ENCODE peak calls at places on chromosomes 2 and 18, in nine cellular contexts. O is sigmoid colon, D is stomach, H is kidney epithelial cell, I is cardiac muscle cell, B is neural progenitor cell, P is astrocyte of the spinal cord, Q is bronchial epithelial cell, N is AG04450. F is an unnamed sample.

GRCh38 chr18:4455113-4455811 is at the start of gene DLGAP1:
- DNase-seq in Q (peak; percentile 4), D (peak; percentile 32), O (peak; percentile 63), H (peak; percentile 5), I (peak; percentile 91), P (peak; percentile 64), B (peak; percentile 95), N (no peak), F (peak; percentile 44)

GRCh38 chr18:9914584-9915290 is 921 bp downstream of the VAPA start:
- DNase-seq in D (peak; percentile 88), I (peak; percentile 65), B (peak; percentile 55), P (peak; percentile 73), H (peak; percentile 47), N (peak; percentile 45), O (peak; percentile 84), Q (peak; percentile 80), F (peak; percentile 90)

GRCh38 chr2:64015898-64016297 is 3.3 kb downstream of the VPS54 start:
- DNase-seq in D (no peak), Q (peak; percentile 34), H (no peak), B (no peak), P (no peak), O (no peak), N (no peak), I (no peak), F (peak; percentile 33)

GRCh38 chr2:65227035-65227470 is 578 bp upstream of the ACTR2 start:
- DNase-seq in H (no peak), B (no peak), O (no peak), N (no peak), P (no peak), D (no peak), Q (peak; percentile 31), I (peak; percentile 36), F (peak; percentile 46)

GRCh38 chr2:43539991-43540860 is 55.6 kb downstream of the THADA start:
- DNase-seq in H (no peak), O (peak; percentile 93), D (peak; percentile 43), I (no peak), N (peak; percentile 72), P (peak; percentile 82), Q (peak; percentile 99), B (no peak), F (peak; percentile 97)

GRCh38 chr2:38765551-38765950 is 12.5 kb upstream of the GEMIN6 start:
- DNase-seq in B (no peak), N (no peak), O (no peak), D (no peak), P (no peak), Q (peak; percentile 38), I (no peak), H (no peak), F (peak; percentile 11)

GRCh38 chr2:694174-694573 is 17.0 kb upstream of the TMEM18 start:
- DNase-seq in O (no peak), D (no peak), I (no peak), H (no peak), P (peak; percentile 23), N (no peak), Q (no peak), B (no peak), F (no peak)

GRCh38 chr18:50038448-50038847 is 156.5 kb downstream of the MYO5B start:
- DNase-seq in P (peak; percentile 34), H (no peak), N (no peak), D (no peak), Q (peak; percentile 26), O (no peak), B (no peak), I (no peak), F (peak; percentile 22)

GRCh38 chr2:113977660-113978523 is 88.0 kb downstream of the ACTR3 start:
- DNase-seq in H (peak; percentile 55), N (peak; percentile 20), B (peak; percentile 42), P (peak; percentile 63), D (no peak), I (no peak), Q (peak; percentile 44), O (no peak), F (peak; percentile 45)

GRCh38 chr2:86238354-86238753 is 39.1 kb downstream of the MRPL35 start:
- DNase-seq in Q (peak; percentile 22), P (no peak), D (no peak), H (no peak), I (no peak), B (no peak), O (peak; percentile 35), N (no peak), F (peak; percentile 44)

GRCh38 chr2:109164739-109165221 is 35.8 kb downstream of the SH3RF3 start:
- DNase-seq in H (no peak), N (no peak), O (peak; percentile 84), D (no peak), P (peak; percentile 74), I (no peak), Q (no peak), B (no peak), F (no peak)

GRCh38 chr2:9191044-9191481 is 15.5 kb upstream of the ASAP2 start:
- DNase-seq in O (peak; percentile 96), D (peak; percentile 68), B (peak; percentile 60), N (peak; percentile 82), I (peak; percentile 77), H (no peak), Q (no peak), P (peak; percentile 93), F (no peak)

GRCh38 chr18:27921392-27921791 is 255.5 kb downstream of the CDH2 start:
- DNase-seq in O (no peak), I (no peak), N (no peak), D (no peak), Q (no peak), B (peak; percentile 11), H (no peak), P (peak; percentile 10), F (no peak)

GRCh38 chr2:233807215-233807865 is 29.2 kb downstream of the MROH2A start:
- DNase-seq in I (no peak), D (peak; percentile 17), O (peak; percentile 46), N (no peak), Q (no peak), H (no peak), B (no peak), P (no peak), F (no peak)

GRCh38 chr18:51330148-51330547 is 132.7 kb upstream of the MEX3C start:
- DNase-seq in D (no peak), H (no peak), N (no peak), P (peak; percentile 29), B (no peak), I (no peak), O (no peak), Q (peak; percentile 82), F (peak; percentile 91)

GRCh38 chr2:236070236-236070635 is 98.0 kb downstream of the GBX2 start:
- DNase-seq in P (no peak), O (no peak), I (no peak), H (no peak), N (no peak), D (no peak), B (no peak), Q (no peak), F (no peak)

GRCh38 chr18:74456409-74457042 is 582 bp downstream of the DIPK1C start:
- DNase-seq in Q (no peak), P (no peak), D (no peak), B (peak; percentile 59), N (no peak), H (no peak), O (no peak), I (peak; percentile 41), F (no peak)

GRCh38 chr2:191688934-191689695 is 11.2 kb downstream of the NABP1 start:
- DNase-seq in Q (peak; percentile 96), I (no peak), H (peak; percentile 86), B (no peak), P (peak; percentile 80), O (no peak), N (no peak), D (no peak), F (peak; percentile 91)

GRCh38 chr2:229153946-229154345 is 117.1 kb downstream of the PID1 start:
- DNase-seq in H (no peak), D (no peak), P (no peak), O (no peak), N (no peak), I (no peak), B (no peak), Q (no peak), F (no peak)

GRCh38 chr2:8656811-8657210 is 25.0 kb upstream of the ID2 start:
- DNase-seq in O (no peak), I (no peak), P (no peak), N (no peak), D (no peak), H (no peak), B (no peak), Q (no peak), F (no peak)

GRCh38 chr2:68744517-68744916 is 9.9 kb downstream of the ARHGAP25 start:
- DNase-seq in B (no peak), Q (peak; percentile 74), I (no peak), N (no peak), P (no peak), H (no peak), O (peak; percentile 4), D (no peak), F (peak; percentile 50)
- H3K4me3 ChIP-seq in B (no peak overlapping the region), Q (no peak overlapping the region), I (no peak overlapping the region), N (no peak overlapping the region), P (no peak overlapping the region), H (no peak overlapping the region), O (no peak overlapping the region), D (no peak overlapping the region), F (no peak overlapping the region)

DNA sequence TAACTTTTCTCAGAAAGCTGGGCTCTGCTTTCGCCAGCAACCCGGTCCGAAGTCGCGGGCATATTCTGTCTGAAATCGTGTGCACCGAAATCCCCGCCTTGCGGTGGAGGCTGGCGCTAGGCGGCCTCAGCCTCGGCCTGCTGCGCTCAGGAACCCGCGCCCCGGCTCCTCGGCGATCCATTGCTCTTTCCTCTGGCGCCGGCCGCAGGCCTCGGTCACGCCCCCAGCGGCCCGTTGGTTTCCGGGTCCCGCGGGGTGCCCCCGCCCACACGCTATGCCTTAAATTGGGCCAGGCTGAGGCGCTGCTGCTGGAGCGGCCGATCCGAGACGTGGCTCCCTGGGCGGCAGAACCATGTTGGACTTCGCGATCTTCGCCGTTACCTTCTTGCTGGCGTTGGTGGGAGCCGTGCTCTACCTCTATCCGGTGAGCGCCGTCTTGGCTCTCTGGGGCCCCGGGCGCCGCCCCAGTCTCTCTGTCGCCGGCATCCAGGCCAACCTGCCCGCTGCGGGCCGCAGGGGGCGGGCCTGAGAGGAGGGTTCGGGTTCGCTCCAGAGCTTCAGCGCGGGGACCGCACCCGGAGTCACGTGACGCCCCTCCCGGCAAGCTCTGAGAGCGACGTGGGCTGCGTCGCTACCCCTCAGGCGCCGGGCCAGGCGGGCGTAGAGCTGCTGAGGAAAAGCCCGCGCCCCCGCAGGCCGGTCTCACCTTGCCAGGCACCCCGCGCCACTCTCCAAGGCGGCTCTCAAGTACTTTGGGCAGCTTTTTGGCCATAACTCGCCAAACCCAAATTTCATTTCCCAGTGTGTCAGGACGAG is at the start of gene CYP20A1:
- DNase-seq in N (peak; percentile 90), D (peak; percentile 97), H (peak; percentile 76), Q (peak; percentile 87), I (peak; percentile 97), P (peak; percentile 98), O (peak; percentile 98), B (peak; percentile 98), F (peak; percentile 97)
- TF ChIP-seq CTCF in N (peak; percentile 49), D (no peak), H (peak; percentile 35), Q (peak; percentile 47), I (peak; percentile 35), P (peak; percentile 48), O (peak; percentile 19), B (peak; percentile 43), F (peak; percentile 46)

GRCh38 chr2:105391763-105392662 is 6.8 kb downstream of the FHL2 start:
- DNase-seq in B (no peak), N (no peak), I (no peak), O (no peak), H (no peak), Q (no peak), P (no peak), D (no peak), F (no peak)
- H3K4me3 ChIP-seq in B (no peak overlapping the region), N (no peak overlapping the region), I (no peak overlapping the region), O (no peak overlapping the region), H (no peak overlapping the region), Q (no peak overlapping the region), P (no peak overlapping the region), D (no peak overlapping the region), F (no peak overlapping the region)

GRCh38 chr18:62196079-62196478 is 9.0 kb downstream of the RELCH start:
- DNase-seq in N (no peak), Q (no peak), O (no peak), B (no peak), I (no peak), D (no peak), P (no peak), H (no peak), F (no peak)
- TF ChIP-seq CTCF in N (no peak), Q (no peak), O (no peak), B (peak; percentile 42), I (no peak), D (no peak), P (no peak), H (no peak), F (no peak)